ENCODE peak calls at places on chromosomes 5 and 9, in ten cellular contexts. D is mesenchymal stem cell; F is bronchial epithelial cell; H is mucosa of descending colon; T is AG10803; Z is fibroblast of lung; R is kidney epithelial cell; B is AG09309; G is CD8-positive, alpha-beta T cell; J is SK-N-MC. O is an unnamed sample.

GRCh38 chr9:28363180-28363579 is 789.9 kb upstream of the C9orf72 start:
- DNase-seq in G (no peak), B (no peak), T (no peak), Z (no peak), J (no peak), H (no peak), F (no peak), R (no peak), D (peak), O (no peak)

GRCh38 chr5:7876867-7877266 is 7.9 kb downstream of the MTRR start:
- DNase-seq in D (peak), J (no peak), Z (peak), H (no peak), B (no peak), F (peak), G (no peak), T (peak), R (peak), O (no peak)

GRCh38 chr9:16884952-16885513 is 14.6 kb upstream of the BNC2 start:
- DNase-seq in J (no peak), F (peak), B (peak), T (peak), G (no peak), D (peak), H (no peak), R (no peak), Z (peak), O (peak)

GRCh38 chr9:125631391-125632085 is 75.5 kb downstream of the MAPKAP1 start:
- DNase-seq in B (no peak), F (peak), R (no peak), Z (peak), J (no peak), T (peak), D (peak), H (no peak), G (no peak), O (peak)

GRCh38 chr9:80503692-80504400 is 932.1 kb downstream of the TLE4 start:
- DNase-seq in R (no peak), B (no peak), T (no peak), Z (peak), G (no peak), J (no peak), F (no peak), H (no peak), D (peak), O (no peak)

GRCh38 chr9:469672-470040 is 255.0 kb downstream of the DOCK8 start:
- DNase-seq in G (no peak), H (peak), F (no peak), D (no peak), T (no peak), B (no peak), Z (no peak), R (no peak), J (no peak), O (no peak)

GRCh38 chr5:88262116-88262515 is 6.5 kb downstream of the TMEM161B start:
- DNase-seq in J (no peak), R (no peak), Z (no peak), F (peak), T (peak), H (no peak), B (no peak), D (no peak), G (no peak), O (no peak)

GRCh38 chr9:6272229-6272597 is 56.0 kb upstream of the TPD52L3 start:
- DNase-seq in F (peak), R (peak), D (peak), T (peak), B (peak), Z (peak), G (no peak), J (no peak), H (no peak), O (no peak)

GRCh38 chr9:109385499-109385898 is 64.6 kb upstream of the EPB41L4B start:
- DNase-seq in F (peak), D (no peak), Z (no peak), G (no peak), T (no peak), J (no peak), H (no peak), B (no peak), R (no peak), O (no peak)

GRCh38 chr5:181020716-181021115 is 19.4 kb upstream of the BTNL9 start:
- DNase-seq in Z (no peak), G (no peak), H (no peak), D (no peak), J (no peak), R (no peak), T (no peak), F (no peak), B (no peak), O (no peak)

GRCh38 chr5:135211083-135211790 is 177.2 kb upstream of the PITX1 start:
- DNase-seq in J (no peak), Z (peak), D (peak), G (no peak), H (no peak), F (no peak), R (no peak), T (no peak), B (no peak), O (no peak)

GRCh38 chr9:130607640-130608420 is 28.5 kb downstream of the FUBP3 start:
- DNase-seq in R (no peak), J (no peak), T (peak), G (no peak), Z (peak), B (peak), F (no peak), D (no peak), H (no peak), O (no peak)

GRCh38 chr9:112912636-112913035 is 22.0 kb upstream of the SLC46A2 start:
- DNase-seq in H (no peak), D (no peak), Z (no peak), R (no peak), T (no peak), F (no peak), G (no peak), J (no peak), B (no peak), O (no peak)

GRCh38 chr9:6197330-6197729 is 18.3 kb upstream of the IL33 start:
- DNase-seq in R (no peak), D (no peak), T (peak), J (no peak), F (peak), Z (peak), H (no peak), G (no peak), B (no peak), O (no peak)

GRCh38 chr9:79254900-79255651 is 316.7 kb upstream of the TLE4 start:
- DNase-seq in B (no peak), G (no peak), Z (peak), H (no peak), F (peak), T (no peak), D (no peak), R (no peak), J (no peak), O (no peak)

GRCh38 chr5:66824476-66824875 is 228.3 kb downstream of the MAST4 start:
- DNase-seq in R (no peak), G (no peak), Z (no peak), D (no peak), J (no peak), H (no peak), T (no peak), F (no peak), B (no peak), O (no peak)

DNA sequence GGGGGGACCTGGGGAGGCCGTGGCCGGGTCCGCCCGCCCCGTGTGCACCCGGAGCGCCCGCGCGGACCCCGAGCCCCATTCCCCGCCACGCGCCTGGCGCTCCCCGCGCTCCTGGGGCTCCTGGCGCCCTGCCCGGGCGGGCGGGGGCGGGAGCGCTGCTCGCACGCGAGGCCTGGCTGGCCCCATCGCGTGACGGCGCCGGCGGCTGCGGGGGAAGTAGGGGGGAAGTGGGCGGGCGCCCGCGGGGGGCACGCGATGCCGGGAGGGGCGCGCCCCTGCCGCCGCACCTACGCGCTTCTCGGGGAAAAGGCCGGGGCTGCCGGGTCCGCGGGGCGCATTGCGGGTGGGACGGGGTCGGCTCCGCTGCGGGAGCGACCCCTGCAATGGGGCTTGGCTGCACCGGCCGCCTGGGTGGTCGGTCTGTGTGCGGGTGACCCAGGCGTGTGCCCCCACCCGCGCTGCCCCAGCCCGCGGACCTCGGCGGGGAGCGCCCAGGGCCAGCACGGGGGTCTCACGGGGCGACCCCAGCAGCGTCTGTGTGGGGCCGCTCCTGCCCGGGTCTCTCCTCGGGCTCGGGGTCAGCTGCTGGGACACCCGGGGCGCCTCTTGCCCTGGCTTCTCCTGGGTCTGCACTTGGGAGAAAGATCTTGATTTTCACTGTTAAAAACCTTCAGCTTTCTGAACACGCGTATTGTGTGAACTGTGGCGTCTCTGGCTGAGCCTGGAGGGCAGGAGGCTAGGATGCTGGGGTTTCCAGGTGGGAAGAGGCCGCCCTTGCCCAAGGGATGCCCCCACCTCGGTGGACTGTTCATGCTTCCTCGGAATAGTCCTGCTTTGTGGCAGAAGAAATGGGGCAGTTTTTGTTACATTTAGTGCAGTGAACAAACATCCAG is 52.4 kb downstream of the AHRR start:
- DNase-seq in R (no peak), T (peak), B (no peak), H (peak), J (no peak), G (no peak), F (peak), D (peak), Z (peak), O (no peak)
- H3K4me3 ChIP-seq in R (peak), T (peak), B (no peak), H (no peak), J (peak), G (peak), F (peak), D (peak), Z (peak), O (no peak)

DNA sequence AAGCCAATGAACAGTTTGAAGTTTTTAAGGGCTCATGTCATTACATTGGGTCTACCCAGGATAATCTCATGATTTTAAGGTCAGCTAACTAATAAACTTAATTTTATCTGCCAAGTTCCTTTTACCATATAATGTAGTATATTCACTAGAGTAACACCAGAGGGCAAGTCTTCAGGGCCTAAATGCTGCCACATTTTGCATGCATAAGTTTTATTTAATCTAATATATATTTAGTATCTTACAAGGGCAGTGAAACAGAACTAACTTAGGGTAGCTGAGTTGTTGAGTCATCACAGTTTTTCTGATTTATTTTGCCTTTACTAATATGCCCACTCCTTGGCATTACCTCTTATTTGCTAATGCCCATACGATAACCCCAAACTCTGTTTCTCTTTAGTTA is 8.1 kb upstream of the APC start:
- DNase-seq in J (no peak), G (no peak), F (no peak), Z (no peak), T (no peak), H (no peak), D (no peak), R (no peak), B (no peak), O (no peak)
- H3K4me3 ChIP-seq in J (no peak), G (no peak), F (no peak), Z (no peak), T (no peak), H (no peak), D (no peak), R (no peak), B (no peak), O (no peak)

GRCh38 chr5:160312139-160312959 is at the start of gene CCNJL:
- DNase-seq in T (no peak), D (peak), F (peak), R (no peak), H (peak), B (no peak), J (no peak), Z (peak), G (no peak), O (peak)

GRCh38 chr5:160310910-160311295 is 1.5 kb downstream of the CCNJL start:
- DNase-seq in T (no peak), R (no peak), Z (no peak), B (no peak), D (no peak), J (no peak), G (no peak), H (no peak), F (no peak), O (no peak)

GRCh38 chr5:160315968-160316367 is 3.6 kb upstream of the CCNJL start:
- DNase-seq in J (no peak), B (no peak), D (peak), F (peak), G (no peak), T (peak), Z (no peak), R (peak), H (no peak), O (no peak)

GRCh38 chr5:160311491-160312138 is 749 bp downstream of the CCNJL start:
- DNase-seq in G (no peak), H (peak), T (no peak), F (no peak), J (no peak), R (no peak), B (no peak), Z (no peak), D (peak), O (no peak)

DNA sequence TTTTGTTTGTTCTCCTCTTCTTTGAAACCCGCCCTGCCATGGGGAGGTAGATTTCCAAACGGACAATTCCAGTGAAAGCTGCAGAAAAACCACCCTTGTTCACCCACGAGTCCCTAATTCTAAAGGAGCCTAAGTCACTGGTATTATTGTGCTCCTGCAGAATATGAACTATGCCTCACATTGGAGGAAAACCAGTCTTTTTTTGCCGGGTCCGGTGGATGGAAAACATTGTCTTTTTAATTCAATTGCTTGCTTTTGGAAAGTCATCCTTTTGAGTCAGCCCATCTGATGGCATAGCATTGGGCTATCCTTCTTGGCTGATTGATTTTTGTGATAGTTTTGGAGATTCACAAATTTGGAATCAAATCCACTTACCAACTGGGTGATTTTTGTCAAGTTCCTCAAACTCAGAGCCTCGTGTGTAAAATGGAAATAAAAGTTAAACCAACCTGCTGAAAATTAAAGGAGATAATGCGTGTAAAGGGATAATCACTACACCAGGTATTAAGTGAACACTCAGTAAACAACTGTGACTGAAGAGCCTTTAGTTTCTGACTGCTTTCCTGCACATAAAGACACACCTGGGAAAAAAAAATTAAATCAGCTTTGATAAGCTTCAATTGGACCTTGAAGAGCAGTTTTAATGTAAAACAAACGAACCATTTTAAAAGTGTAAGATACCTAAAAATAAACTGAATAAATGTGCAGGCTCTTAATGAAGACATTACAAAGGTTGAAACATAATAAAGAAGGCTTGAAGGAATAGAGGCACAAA is 783 bp upstream of the CCNJL start:
- DNase-seq in D (no peak), G (no peak), J (no peak), Z (no peak), T (no peak), F (no peak), R (no peak), B (no peak), H (no peak), O (no peak)
- H3K4me3 ChIP-seq in D (no peak), G (no peak), J (peak), Z (peak), T (peak), F (peak), R (peak), B (peak), H (no peak), O (peak)

GRCh38 chr5:157068339-157068738 is 9.4 kb upstream of the HAVCR1 start:
- DNase-seq in F (no peak), R (no peak), B (no peak), Z (no peak), H (no peak), T (no peak), G (no peak), J (no peak), D (no peak), O (no peak)
- H3K4me3 ChIP-seq in F (no peak), R (no peak), B (no peak), Z (no peak), H (no peak), T (no peak), G (no peak), J (no peak), D (no peak), O (no peak)

GRCh38 chr9:91773166-91773565 is 176.9 kb downstream of the ROR2 start:
- DNase-seq in D (peak), G (no peak), T (peak), H (no peak), R (no peak), Z (no peak), J (no peak), F (no peak), B (no peak), O (no peak)
- H3K4me3 ChIP-seq in D (no peak), G (no peak), T (no peak), H (no peak), R (no peak), Z (no peak), J (no peak), F (no peak), B (no peak), O (no peak)

DNA sequence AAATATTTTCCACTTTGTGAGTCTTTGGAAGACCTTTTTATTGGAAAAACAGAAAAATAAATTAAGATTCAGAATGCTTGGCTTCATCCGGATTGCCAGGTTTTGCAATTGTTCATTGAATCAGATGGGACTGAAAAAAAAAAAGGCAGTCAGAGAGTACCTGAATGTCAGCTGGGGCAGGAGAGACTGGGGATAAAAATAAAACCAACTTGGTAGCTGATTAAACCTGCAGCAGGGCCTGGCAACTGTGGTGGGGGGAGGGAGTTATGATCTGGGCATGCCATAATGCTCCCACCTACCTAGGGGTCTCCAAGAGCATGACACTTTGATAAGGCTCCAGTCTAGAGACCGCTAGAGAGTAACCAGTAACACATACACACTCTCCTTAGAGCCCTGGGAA is 454.4 kb downstream of the DTWD2 start:
- DNase-seq in T (no peak), J (no peak), D (no peak), F (no peak), R (no peak), B (no peak), G (no peak), Z (no peak), H (no peak), O (no peak)
- H3K4me3 ChIP-seq in T (no peak), J (no peak), D (no peak), F (no peak), R (no peak), B (no peak), G (no peak), Z (no peak), H (no peak), O (no peak)